ENCODE peak calls at places on chromosomes 16 and 17, in nine cellular contexts. K is EH; M is RPMI7951; S is EL; V is CD4-positive, alpha-beta T cell; Z is thoracic aorta; L is HT-29; E is hepatocyte; C is amygdala. W is an unnamed sample.

GRCh38 chr16:47358816-47359215 is 102.0 kb downstream of the ITFG1 start:
- DNase-seq in K (peak), M (peak), S (peak), V (no peak), Z (no peak), L (no peak), E (no peak), C (no peak), W (peak)

GRCh38 chr17:48615963-48616718 is 1.0 kb upstream of the HOXB8 start:
- DNase-seq in K (no peak), M (no peak), S (no peak), V (no peak), Z (no peak), L (peak), E (no peak), C (no peak), W (no peak)

GRCh38 chr16:82404586-82405315 is 222.0 kb upstream of the CDH13 start:
- DNase-seq in K (no peak), M (no peak), S (no peak), V (no peak), Z (no peak), L (no peak), E (no peak), C (no peak), W (no peak)

GRCh38 chr16:67718668-67719047 is 458 bp downstream of the GFOD2 start:
- DNase-seq in K (no peak), M (no peak), S (peak), V (no peak), Z (no peak), L (peak), E (no peak), C (no peak), W (no peak)

GRCh38 chr16:11310997-11311561 is 29.9 kb upstream of the PRM1 start:
- DNase-seq in K (no peak), M (peak), S (no peak), V (no peak), Z (no peak), L (no peak), E (no peak), C (no peak), W (no peak)

GRCh38 chr16:17083628-17084027 is 387.1 kb downstream of the XYLT1 start:
- DNase-seq in K (no peak), M (no peak), S (no peak), V (no peak), Z (no peak), L (no peak), E (no peak), C (no peak), W (no peak)

GRCh38 chr16:67936876-67937605 is 391 bp upstream of the PSMB10 start:
- DNase-seq in K (no peak), M (peak), S (peak), V (no peak), Z (no peak), L (peak), E (no peak), C (no peak), W (no peak)

GRCh38 chr17:28471531-28472342 is 1.7 kb upstream of the SLC13A2 start:
- DNase-seq in K (no peak), M (no peak), S (no peak), V (no peak), Z (no peak), L (no peak), E (no peak), C (no peak), W (no peak)

GRCh38 chr16:84916156-84916555 is 95.2 kb downstream of the ZDHHC7 start:
- DNase-seq in K (no peak), M (peak), S (no peak), V (no peak), Z (no peak), L (no peak), E (no peak), C (no peak), W (no peak)

GRCh38 chr16:55466209-55466608 is 12.8 kb upstream of the MMP2 start:
- DNase-seq in K (no peak), M (no peak), S (no peak), V (no peak), Z (no peak), L (no peak), E (no peak), C (no peak), W (no peak)

GRCh38 chr17:2782030-2782429 is 14.2 kb upstream of the RAP1GAP2 start:
- DNase-seq in K (peak), M (peak), S (peak), V (no peak), Z (no peak), L (no peak), E (no peak), C (no peak), W (no peak)

GRCh38 chr17:80921741-80922579 is 69.7 kb upstream of the CHMP6 start:
- DNase-seq in K (no peak), M (no peak), S (no peak), V (no peak), Z (no peak), L (no peak), E (no peak), C (no peak), W (no peak)

GRCh38 chr16:25108054-25108453 is 3.5 kb upstream of the LCMT1 start:
- DNase-seq in K (no peak), M (no peak), S (no peak), V (peak), Z (no peak), L (peak), E (no peak), C (no peak), W (peak)

GRCh38 chr16:84120023-84120422 is 3.3 kb upstream of the MBTPS1 start:
- DNase-seq in K (no peak), M (no peak), S (no peak), V (no peak), Z (no peak), L (no peak), E (no peak), C (no peak), W (no peak)

GRCh38 chr17:45261577-45262515 is at the start of gene SPATA32:
- DNase-seq in K (peak), M (peak), S (no peak), V (peak), Z (no peak), L (no peak), E (peak), C (peak), W (no peak)

GRCh38 chr17:50355701-50356341 is 9.9 kb downstream of the XYLT2 start:
- DNase-seq in K (no peak), M (no peak), S (no peak), V (no peak), Z (no peak), L (no peak), E (peak), C (no peak), W (no peak)

GRCh38 chr16:56389554-56389953 is 35.8 kb downstream of the AMFR start:
- DNase-seq in K (peak), M (peak), S (peak), V (no peak), Z (no peak), L (no peak), E (no peak), C (no peak), W (no peak)

GRCh38 chr16:62711797-62712196 is 675.6 kb upstream of the CDH8 start:
- DNase-seq in K (no peak), M (no peak), S (no peak), V (no peak), Z (no peak), L (peak), E (no peak), C (no peak), W (no peak)

GRCh38 chr17:9110501-9110900 is 89.2 kb downstream of the NTN1 start:
- DNase-seq in K (no peak), M (no peak), S (no peak), V (no peak), Z (no peak), L (no peak), E (no peak), C (no peak), W (no peak)

GRCh38 chr16:65342231-65342866 is 220.5 kb upstream of the CDH11 start:
- DNase-seq in K (peak), M (peak), S (peak), V (no peak), Z (no peak), L (peak), E (no peak), C (no peak), W (no peak)

W was measured in H4.